ENCODE peak calls at places on chromosomes 1 and 21, in five cellular contexts. One of them, this sample, is unnamed.

GRCh38 chr1:162878000-162878596 is 17.1 kb upstream of the CCDC190 start:
- DNase-seq in IMR-90: peak; percentile 80
- DNase-seq in trophoblast cell: peak; percentile 70
- DNase-seq in H1: peak; percentile 31
- DNase-seq in neuronal stem cell: peak; percentile 72
- DNase-seq in this sample: peak; percentile 74

GRCh38 chr1:63281753-63282152 is 40.6 kb upstream of the FOXD3 start:
- DNase-seq in IMR-90: no peak
- DNase-seq in neuronal stem cell: no peak
- DNase-seq in trophoblast cell: no peak
- DNase-seq in H1: no peak
- DNase-seq in this sample: no peak

GRCh38 chr1:176102700-176103244 is 104.3 kb downstream of the COP1 start:
- DNase-seq in H1: no peak
- DNase-seq in IMR-90: peak; percentile 64
- DNase-seq in neuronal stem cell: no peak
- DNase-seq in trophoblast cell: no peak
- DNase-seq in this sample: no peak

GRCh38 chr1:50516056-50516455 is 92.8 kb upstream of the DMRTA2 start:
- DNase-seq in neuronal stem cell: no peak
- DNase-seq in IMR-90: peak; percentile 2
- DNase-seq in trophoblast cell: no peak
- DNase-seq in H1: no peak
- DNase-seq in this sample: no peak

GRCh38 chr1:117821782-117822447 is 107.5 kb downstream of the GDAP2 start:
- DNase-seq in trophoblast cell: peak; percentile 66
- DNase-seq in neuronal stem cell: no peak
- DNase-seq in IMR-90: peak; percentile 99
- DNase-seq in H1: no peak
- DNase-seq in this sample: no peak

GRCh38 chr1:6648556-6648955 is 23.9 kb downstream of the THAP3 start:
- DNase-seq in neuronal stem cell: no peak
- DNase-seq in IMR-90: no peak
- DNase-seq in trophoblast cell: peak; percentile 69
- DNase-seq in H1: no peak
- DNase-seq in this sample: no peak

GRCh38 chr1:210361665-210362064 is 33.0 kb downstream of the HHAT start:
- DNase-seq in IMR-90: no peak
- DNase-seq in H1: no peak
- DNase-seq in neuronal stem cell: no peak
- DNase-seq in trophoblast cell: peak; percentile 85
- DNase-seq in this sample: no peak

GRCh38 chr1:105632342-105633196 is 1423.9 kb upstream of the PRMT6 start:
- DNase-seq in IMR-90: no peak
- DNase-seq in trophoblast cell: no peak
- DNase-seq in neuronal stem cell: no peak
- DNase-seq in H1: no peak
- DNase-seq in this sample: no peak

GRCh38 chr21:45021428-45022347 is 52.7 kb upstream of the ADARB1 start:
- DNase-seq in H1: no peak
- DNase-seq in IMR-90: no peak
- DNase-seq in trophoblast cell: no peak
- DNase-seq in neuronal stem cell: no peak
- DNase-seq in this sample: no peak

GRCh38 chr1:157304271-157304670 is 166.1 kb upstream of the ETV3 start:
- DNase-seq in neuronal stem cell: no peak
- DNase-seq in H1: no peak
- DNase-seq in IMR-90: no peak
- DNase-seq in trophoblast cell: no peak
- DNase-seq in this sample: no peak

GRCh38 chr1:32138965-32139364 is 31.1 kb downstream of the KPNA6 start:
- DNase-seq in IMR-90: peak; percentile 55
- DNase-seq in neuronal stem cell: no peak
- DNase-seq in trophoblast cell: peak; percentile 81
- DNase-seq in H1: no peak
- DNase-seq in this sample: no peak

GRCh38 chr1:204314893-204315735 is 44.6 kb downstream of the PLEKHA6 start:
- DNase-seq in IMR-90: no peak
- DNase-seq in trophoblast cell: peak; percentile 98
- DNase-seq in neuronal stem cell: no peak
- DNase-seq in H1: no peak
- DNase-seq in this sample: no peak

GRCh38 chr1:42998381-42998780 is 39.7 kb upstream of the SLC2A1 start:
- DNase-seq in trophoblast cell: peak; percentile 35
- DNase-seq in IMR-90: peak; percentile 51
- DNase-seq in neuronal stem cell: no peak
- DNase-seq in H1: no peak
- DNase-seq in this sample: no peak

GRCh38 chr1:179754031-179754624 is 11.0 kb downstream of the FAM163A start:
- DNase-seq in neuronal stem cell: no peak
- DNase-seq in H1: no peak
- DNase-seq in IMR-90: peak; percentile 87
- DNase-seq in trophoblast cell: peak; percentile 83
- DNase-seq in this sample: no peak

GRCh38 chr1:233183226-233184020 is 112.1 kb downstream of the PCNX2 start:
- DNase-seq in trophoblast cell: peak; percentile 43
- DNase-seq in H1: no peak
- DNase-seq in neuronal stem cell: peak; percentile 9
- DNase-seq in IMR-90: peak; percentile 63
- DNase-seq in this sample: no peak

GRCh38 chr1:217482356-217483102 is 148.4 kb downstream of the GPATCH2 start:
- DNase-seq in neuronal stem cell: no peak
- DNase-seq in trophoblast cell: no peak
- DNase-seq in IMR-90: peak; percentile 93
- DNase-seq in H1: no peak
- DNase-seq in this sample: no peak

GRCh38 chr1:215018555-215018954 is 64.0 kb upstream of the KCNK2 start:
- DNase-seq in neuronal stem cell: no peak
- DNase-seq in trophoblast cell: no peak
- DNase-seq in H1: no peak
- DNase-seq in IMR-90: peak; percentile 98
- DNase-seq in this sample: no peak

GRCh38 chr1:208538587-208538986 is 294.4 kb upstream of the PLXNA2 start:
- DNase-seq in trophoblast cell: no peak
- DNase-seq in H1: no peak
- DNase-seq in neuronal stem cell: no peak
- DNase-seq in IMR-90: no peak
- DNase-seq in this sample: no peak

GRCh38 chr1:37478890-37479254 is 4.5 kb downstream of the ZC3H12A start:
- DNase-seq in trophoblast cell: no peak
- DNase-seq in neuronal stem cell: no peak
- DNase-seq in IMR-90: peak; percentile 50
- DNase-seq in H1: no peak
- DNase-seq in this sample: no peak

GRCh38 chr1:19814244-19814661 is 830 bp downstream of the RNF186 start:
- DNase-seq in IMR-90: no peak
- DNase-seq in H1: no peak
- DNase-seq in trophoblast cell: no peak
- DNase-seq in neuronal stem cell: no peak
- DNase-seq in this sample: no peak

GRCh38 chr21:44444286-44444931 is 10.9 kb upstream of the LRRC3 start:
- DNase-seq in trophoblast cell: peak; percentile 44
- DNase-seq in H1: no peak
- DNase-seq in neuronal stem cell: no peak
- DNase-seq in IMR-90: no peak
- DNase-seq in this sample: peak; percentile 76

GRCh38 chr1:111205724-111206070 is 5.3 kb upstream of the DENND2D start:
- DNase-seq in IMR-90: peak; percentile 76
- DNase-seq in neuronal stem cell: no peak
- DNase-seq in trophoblast cell: peak; percentile 16
- DNase-seq in H1: no peak
- DNase-seq in this sample: no peak

GRCh38 chr1:226061793-226062557 is 541 bp upstream of the H3-3A start:
- DNase-seq in H1: no peak
- DNase-seq in IMR-90: peak; percentile 65
- DNase-seq in trophoblast cell: peak; percentile 70
- DNase-seq in neuronal stem cell: peak; percentile 83
- DNase-seq in this sample: peak; percentile 78

GRCh38 chr1:70057500-70057899 is 147.9 kb downstream of the LRRC40 start:
- DNase-seq in trophoblast cell: no peak
- DNase-seq in H1: no peak
- DNase-seq in neuronal stem cell: no peak
- DNase-seq in IMR-90: no peak
- DNase-seq in this sample: no peak

GRCh38 chr1:217721692-217722091 is 90.5 kb downstream of the SPATA17 start:
- DNase-seq in neuronal stem cell: no peak
- DNase-seq in H1: no peak
- DNase-seq in IMR-90: no peak
- DNase-seq in trophoblast cell: peak; percentile 56
- DNase-seq in this sample: no peak

DNA sequence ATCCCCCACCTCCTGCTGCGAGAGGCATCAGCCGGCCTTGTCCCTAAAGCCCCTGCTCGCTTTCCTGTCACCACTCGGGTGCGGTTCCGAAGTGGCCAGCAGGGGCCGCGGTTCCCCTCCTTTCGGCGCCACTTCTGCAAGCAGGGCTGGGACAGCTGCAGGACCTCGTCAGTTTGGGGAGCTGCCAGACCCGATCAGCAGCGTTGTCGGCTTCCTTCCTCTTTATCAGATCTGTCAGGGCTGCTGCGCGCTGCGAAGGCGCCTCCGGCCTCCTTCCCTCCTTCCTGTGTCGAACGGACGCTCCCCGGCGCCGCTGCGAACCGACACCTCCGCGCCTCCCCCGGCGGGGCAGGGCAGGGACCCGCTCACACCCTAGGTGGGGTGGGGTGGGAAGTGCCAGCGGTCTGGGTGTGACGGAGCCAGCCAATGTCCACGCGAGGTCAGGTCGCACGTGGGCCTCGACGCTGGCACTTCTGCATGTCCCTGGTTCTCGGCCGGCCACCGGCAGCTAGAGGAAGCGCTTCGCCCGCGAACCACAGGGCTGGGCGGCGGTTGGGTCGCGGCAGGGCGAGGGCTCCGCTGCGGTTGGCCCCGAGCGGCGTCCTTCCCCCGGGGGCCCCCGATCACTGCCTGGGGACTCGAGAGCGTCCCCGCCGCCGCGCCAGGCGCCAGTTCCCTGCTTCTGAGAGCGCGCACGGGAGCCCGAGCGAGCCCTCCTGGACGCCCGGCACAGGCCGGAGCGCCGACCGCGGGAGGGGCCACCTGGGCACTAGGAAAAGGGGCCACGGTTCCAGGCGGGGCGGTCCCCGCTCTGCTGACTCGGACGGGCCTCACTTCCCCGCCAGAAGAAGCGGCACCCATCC is 81.8 kb downstream of the RUNX3 start:
- DNase-seq in H1: peak; percentile 90
- DNase-seq in neuronal stem cell: peak; percentile 80
- DNase-seq in trophoblast cell: peak; percentile 89
- DNase-seq in IMR-90: peak; percentile 86
- DNase-seq in this sample: peak; percentile 97
- H4K91ac ChIP-seq in H1: no peak overlapping the region
- H4K91ac ChIP-seq in neuronal stem cell: no peak overlapping the region
- H4K91ac ChIP-seq in trophoblast cell: no peak overlapping the region
- H4K91ac ChIP-seq in IMR-90: no peak overlapping the region
- H4K91ac ChIP-seq in this sample: no peak overlapping the region

DNA sequence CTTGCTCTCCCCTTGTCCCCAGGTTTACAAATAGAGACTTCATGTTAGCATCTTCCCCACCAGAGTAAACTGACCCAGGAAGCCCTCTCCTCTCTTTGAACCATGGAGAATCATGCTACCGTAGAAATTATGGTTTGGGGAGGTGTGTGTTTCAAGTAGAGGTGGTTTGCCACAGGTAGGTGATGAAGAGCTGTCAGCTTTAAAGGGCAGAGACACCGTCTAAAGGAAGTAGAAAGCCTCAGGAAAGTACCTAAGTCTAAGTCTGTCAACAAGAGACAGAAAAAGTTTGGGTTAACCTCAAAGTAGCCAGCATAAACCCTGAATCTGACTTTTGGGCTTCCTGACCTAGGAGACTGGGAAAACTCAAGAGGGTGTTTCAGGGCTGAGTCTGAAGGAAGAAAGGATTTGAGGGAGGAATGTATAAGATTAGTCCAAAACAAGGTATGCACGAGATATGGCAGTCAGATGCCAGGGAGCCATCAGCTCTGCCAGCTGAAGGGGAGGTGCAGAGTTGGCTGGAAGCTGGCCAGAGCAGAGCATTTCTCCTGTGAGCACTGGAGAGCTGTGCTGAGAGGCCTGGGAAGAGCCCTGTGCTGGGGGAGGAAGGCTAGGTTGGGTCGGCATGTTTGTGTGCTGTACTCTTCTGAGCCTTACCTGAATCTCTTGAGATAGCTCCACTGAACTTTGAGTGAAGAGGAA is 14.3 kb downstream of the ADAMTSL4 start:
- DNase-seq in neuronal stem cell: no peak
- DNase-seq in trophoblast cell: peak; percentile 29
- DNase-seq in IMR-90: peak; percentile 43
- DNase-seq in H1: no peak
- DNase-seq in this sample: no peak
- H4K91ac ChIP-seq in neuronal stem cell: no peak overlapping the region
- H4K91ac ChIP-seq in trophoblast cell: peak overlapping the region; percentile 96
- H4K91ac ChIP-seq in IMR-90: peak overlapping the region; percentile 72
- H4K91ac ChIP-seq in H1: no peak overlapping the region
- H4K91ac ChIP-seq in this sample: no peak overlapping the region

DNA sequence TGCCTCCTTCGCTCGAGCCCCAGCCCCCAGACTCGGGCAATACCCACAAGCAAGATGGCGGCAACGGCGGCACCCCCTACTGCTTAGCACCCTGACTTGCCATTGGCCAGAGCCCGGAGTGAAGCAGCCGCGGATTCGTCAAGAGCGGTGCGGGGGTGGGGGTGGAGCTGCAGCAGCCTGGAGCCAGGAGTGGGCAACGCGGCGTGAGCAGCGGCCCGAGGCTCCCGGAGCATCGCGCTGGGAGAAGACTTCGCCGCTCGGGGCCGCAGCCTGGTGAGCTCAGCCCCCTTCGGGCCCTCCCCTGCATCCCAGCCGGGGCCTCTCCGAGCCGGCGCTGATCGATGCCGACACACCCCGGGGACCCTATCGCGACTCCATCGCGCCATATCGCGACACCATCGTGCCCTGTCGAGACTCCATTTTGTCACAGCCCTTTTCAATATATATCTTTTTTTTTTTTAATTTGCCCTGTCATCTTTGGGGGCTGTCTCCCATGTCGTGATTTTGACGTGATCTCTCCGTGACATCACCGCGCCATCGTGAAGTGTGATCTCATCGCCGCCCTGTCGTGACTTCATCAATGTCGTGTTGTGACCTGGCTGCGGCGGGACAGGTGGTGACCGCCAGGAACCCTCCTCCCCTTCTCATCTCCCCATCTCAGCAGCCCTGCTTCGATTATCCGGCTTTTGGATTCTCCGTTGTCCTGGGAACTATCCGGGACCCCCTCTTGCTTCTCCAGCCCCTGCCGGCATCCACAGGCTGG is at the start of gene NCDN:
- DNase-seq in H1: peak; percentile 95
- DNase-seq in neuronal stem cell: peak; percentile 96
- DNase-seq in trophoblast cell: peak; percentile 95
- DNase-seq in IMR-90: peak; percentile 97
- DNase-seq in this sample: peak; percentile 99
- H4K91ac ChIP-seq in H1: peak within 1 kb of the TSS; percentile 96
- H4K91ac ChIP-seq in neuronal stem cell: peak within 1 kb of the TSS; percentile 3
- H4K91ac ChIP-seq in trophoblast cell: peak within 1 kb of the TSS; percentile 98
- H4K91ac ChIP-seq in IMR-90: peak within 1 kb of the TSS; percentile 96
- H4K91ac ChIP-seq in this sample: no peak within 1 kb of the TSS

DNA sequence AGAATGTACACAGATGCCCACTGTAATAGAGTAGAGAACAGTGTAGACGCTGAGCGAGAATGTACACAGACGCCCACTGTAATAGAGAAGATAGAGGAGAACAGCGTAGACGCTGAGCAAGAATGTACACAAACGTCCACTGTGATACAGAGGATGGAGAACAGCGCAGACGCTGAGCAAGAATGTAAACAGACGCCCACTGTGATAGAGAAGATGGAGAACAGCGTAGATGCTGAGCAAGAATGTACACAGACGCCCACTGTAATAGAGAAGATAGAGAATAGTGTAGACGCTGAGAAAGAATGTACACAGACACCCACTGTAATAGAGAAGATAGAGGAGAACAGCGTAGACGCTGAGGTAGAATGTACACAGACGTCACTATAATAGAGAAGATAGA is 306.9 kb downstream of the SMYD3 start:
- DNase-seq in neuronal stem cell: no peak
- DNase-seq in trophoblast cell: no peak
- DNase-seq in H1: no peak
- DNase-seq in IMR-90: peak; percentile 59
- DNase-seq in this sample: no peak
- H4K91ac ChIP-seq in neuronal stem cell: no peak overlapping the region
- H4K91ac ChIP-seq in trophoblast cell: no peak overlapping the region
- H4K91ac ChIP-seq in H1: no peak overlapping the region
- H4K91ac ChIP-seq in IMR-90: no peak overlapping the region
- H4K91ac ChIP-seq in this sample: no peak overlapping the region